ENCODE peak calls at places on chromosome 5, in eight cellular contexts. Z, Q, E, K, U, G, P and L are unnamed samples.

GRCh38 chr5:74433255-74434123 is 207.0 kb downstream of the ENC1 start:
- DNase-seq in Z (no peak), Q (no peak), E (no peak), K (no peak), U (no peak), G (peak; percentile 30), P (no peak), L (no peak)

GRCh38 chr5:117135851-117136250 is 561.2 kb upstream of the SEMA6A start:
- DNase-seq in Z (no peak), Q (no peak), E (no peak), K (no peak), U (no peak), G (no peak), P (no peak), L (no peak)

GRCh38 chr5:150779397-150780179 is 1.0 kb downstream of the SMIM3 start:
- DNase-seq in Z (no peak), Q (peak; percentile 21), E (no peak), K (no peak), U (no peak), G (no peak), P (no peak), L (no peak)

GRCh38 chr5:40385544-40385943 is 294.2 kb upstream of the PTGER4 start:
- DNase-seq in Z (no peak), Q (no peak), E (peak; percentile 23), K (no peak), U (no peak), G (no peak), P (peak; percentile 38), L (no peak)

GRCh38 chr5:139919308-139919707 is 123.7 kb downstream of the PSD2 start:
- DNase-seq in Z (no peak), Q (no peak), E (no peak), K (no peak), U (no peak), G (no peak), P (no peak), L (no peak)

GRCh38 chr5:131377785-131378325 is 114.0 kb downstream of the CDC42SE2 start:
- DNase-seq in Z (no peak), Q (no peak), E (no peak), K (no peak), U (no peak), G (no peak), P (no peak), L (no peak)

GRCh38 chr5:43232943-43233833 is 41.2 kb downstream of the NIM1K start:
- DNase-seq in Z (no peak), Q (no peak), E (no peak), K (no peak), U (no peak), G (no peak), P (no peak), L (no peak)

GRCh38 chr5:102196481-102196880 is 99.6 kb downstream of the SLCO4C1 start:
- DNase-seq in Z (no peak), Q (no peak), E (no peak), K (no peak), U (no peak), G (no peak), P (no peak), L (no peak)

GRCh38 chr5:129496875-129497274 is 36.8 kb downstream of the ADAMTS19 start:
- DNase-seq in Z (no peak), Q (no peak), E (no peak), K (no peak), U (no peak), G (no peak), P (no peak), L (no peak)

GRCh38 chr5:142293486-142293885 is 31.3 kb downstream of the SPRY4 start:
- DNase-seq in Z (no peak), Q (no peak), E (no peak), K (no peak), U (no peak), G (no peak), P (no peak), L (no peak)

GRCh38 chr5:142295960-142296860 is 28.6 kb downstream of the SPRY4 start:
- DNase-seq in Z (no peak), Q (no peak), E (no peak), K (no peak), U (no peak), G (no peak), P (no peak), L (no peak)

GRCh38 chr5:142298789-142299188 is 26.0 kb downstream of the SPRY4 start:
- DNase-seq in Z (no peak), Q (peak; percentile 36), E (no peak), K (no peak), U (no peak), G (no peak), P (no peak), L (no peak)

GRCh38 chr5:142295084-142295758 is 29.6 kb downstream of the SPRY4 start:
- DNase-seq in Z (no peak), Q (no peak), E (no peak), K (no peak), U (no peak), G (peak; percentile 62), P (no peak), L (no peak)

DNA sequence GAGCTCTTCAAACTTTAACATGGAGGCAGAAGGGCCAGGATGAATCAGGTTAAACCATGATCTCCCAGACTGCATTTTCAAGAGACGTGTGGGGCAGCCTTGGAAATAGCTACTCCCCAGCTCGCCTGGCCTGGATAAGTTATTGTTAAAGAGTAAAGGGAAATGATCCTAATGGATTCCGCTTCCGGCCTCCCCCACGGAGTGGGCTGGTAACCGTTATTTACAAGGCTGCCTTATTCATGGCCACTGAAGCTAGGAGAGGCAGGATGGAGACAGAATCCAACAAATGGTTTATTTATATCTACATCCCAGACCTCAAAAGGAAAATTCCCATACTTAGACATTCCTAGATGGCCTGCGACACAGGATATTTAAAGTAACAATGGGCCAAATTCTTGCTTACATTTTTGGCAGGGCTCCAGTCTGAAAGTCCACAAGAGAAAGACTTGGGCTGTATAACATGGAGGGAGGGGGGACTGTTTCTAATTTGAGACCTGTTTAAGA is 27.9 kb downstream of the SPRY4 start:
- DNase-seq in Z (no peak), Q (no peak), E (no peak), K (no peak), U (no peak), G (no peak), P (no peak), L (no peak)
- TF ChIP-seq POLR2AphosphoS5 in Z (no peak), Q (no peak), E (no peak), K (peak; percentile 55), U (no peak), G (no peak), P (no peak), L (no peak)

DNA sequence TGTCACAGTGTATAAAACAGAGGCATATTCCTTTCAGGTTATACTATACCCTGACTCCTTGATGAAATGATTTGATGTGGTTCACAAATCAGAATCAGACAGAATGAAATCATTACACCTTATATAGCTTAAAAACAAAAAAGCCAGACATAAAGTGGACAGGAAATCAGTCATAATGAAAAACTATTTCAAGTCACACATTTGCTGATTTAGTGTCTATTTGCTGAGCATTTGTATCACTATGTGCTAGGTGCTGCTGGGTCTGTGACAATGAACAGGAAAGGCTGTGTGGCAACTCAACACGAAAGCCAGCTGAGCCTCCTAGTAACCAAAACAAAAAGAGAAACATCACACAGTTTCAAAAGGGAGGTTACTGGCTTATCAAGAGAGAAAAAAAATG is 194.0 kb downstream of the EFNA5 start:
- DNase-seq in Z (no peak), Q (peak; percentile 21), E (no peak), K (no peak), U (no peak), G (peak; percentile 53), P (no peak), L (no peak)
- TF ChIP-seq POLR2AphosphoS5 in Z (no peak), Q (peak; percentile 16), E (no peak), K (no peak), U (no peak), G (no peak), P (no peak), L (no peak)

DNA sequence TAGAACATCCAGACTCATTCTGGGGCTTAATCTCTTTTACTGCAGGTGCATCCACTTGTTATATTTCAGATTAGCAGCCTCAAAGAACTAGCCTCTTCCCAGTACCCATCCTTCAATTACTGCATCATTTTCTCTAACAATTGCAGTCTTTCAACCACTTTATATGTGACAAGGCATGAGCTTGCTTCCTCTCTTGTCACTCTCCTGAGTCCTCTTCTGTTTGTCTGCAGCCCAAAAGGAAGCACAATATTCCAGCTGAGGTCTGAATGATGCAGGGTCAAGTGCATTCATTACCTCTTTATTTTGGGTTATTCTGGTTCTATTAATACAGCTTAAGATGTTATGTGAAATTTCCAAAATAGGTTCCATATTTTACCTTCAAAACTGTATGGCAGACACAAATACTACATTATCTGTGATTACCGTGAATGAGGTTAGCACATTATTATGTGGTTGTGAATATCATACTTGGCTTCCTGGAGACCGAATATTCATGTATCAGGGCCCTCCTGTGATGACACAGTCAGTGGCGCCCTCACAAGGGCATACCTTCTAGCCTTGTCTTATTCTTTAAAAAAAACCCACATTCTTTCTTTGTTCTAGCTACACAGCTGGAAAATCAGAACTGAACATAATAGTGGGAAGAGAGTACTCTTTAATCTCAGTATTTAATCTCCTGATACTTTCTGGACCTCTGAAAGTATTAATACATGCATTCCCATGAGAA is 323.8 kb downstream of the PDE4D start:
- DNase-seq in Z (no peak), Q (no peak), E (no peak), K (no peak), U (no peak), G (peak; percentile 41), P (no peak), L (no peak)
- TF ChIP-seq POLR2AphosphoS5 in Z (no peak), Q (no peak), E (no peak), K (no peak), U (no peak), G (no peak), P (no peak), L (no peak)

DNA sequence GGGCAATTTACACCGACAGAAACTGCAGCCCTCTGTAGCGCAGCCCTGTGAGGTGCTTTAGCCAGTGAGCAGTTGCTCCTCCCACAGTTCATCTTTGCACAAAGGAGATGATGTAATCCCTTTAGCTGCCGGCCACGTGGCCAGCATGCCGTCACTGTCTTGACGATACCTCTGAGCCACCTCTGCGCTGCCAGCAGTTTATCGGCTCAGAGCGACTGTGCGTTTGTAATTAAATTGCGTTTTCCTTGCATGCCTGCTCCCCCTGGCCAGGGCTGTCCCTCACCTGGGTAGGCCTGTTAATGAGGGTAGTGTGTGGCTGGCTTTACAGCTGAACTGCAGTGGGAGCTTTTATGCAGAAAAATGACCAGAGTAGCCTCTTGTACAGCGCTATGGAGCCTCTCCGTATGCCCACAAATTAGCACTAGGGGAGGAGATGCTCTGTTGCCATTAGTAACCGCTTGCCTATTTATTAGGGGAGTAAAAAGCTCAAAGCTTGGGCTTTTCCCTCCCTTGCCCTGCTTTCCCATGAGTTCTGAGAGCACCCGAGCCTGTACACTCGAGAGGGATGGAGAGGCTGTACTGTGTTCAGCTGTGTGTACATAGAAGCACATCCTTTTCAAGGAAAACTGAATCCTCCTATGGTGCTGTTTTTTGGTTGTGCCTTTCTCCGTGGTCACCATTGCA is 107.1 kb downstream of the TRIO start:
- DNase-seq in Z (peak; percentile 71), Q (peak; percentile 52), E (no peak), K (no peak), U (no peak), G (peak; percentile 86), P (no peak), L (no peak)
- TF ChIP-seq POLR2AphosphoS5 in Z (no peak), Q (peak; percentile 14), E (no peak), K (no peak), U (no peak), G (no peak), P (no peak), L (peak; percentile 38)